ENCODE peak calls at places on chromosomes 13 and 19, in four cellular contexts. K is fibroblast of lung; D is thoracic aorta; F is CD8-positive, alpha-beta memory T cell. S is an unnamed sample. For H3K4me1, the result is how much of the 10 kb centered on the place peaks cover.

GRCh38 chr13:27124571-27124970 is 47.0 kb downstream of the USP12 start:
- DNase-seq in K (no peak), D (no peak), F (no peak), S (no peak)

GRCh38 chr19:33385956-33386355 is 12.4 kb downstream of the CEBPG start:
- DNase-seq in K (no peak), D (no peak), F (no peak), S (no peak)

GRCh38 chr13:42041684-42042035 is 6.8 kb upstream of the DGKH start:
- DNase-seq in K (peak), D (peak), F (no peak), S (peak)

GRCh38 chr19:52296400-52296772 is 583 bp upstream of the ZNF480 start:
- DNase-seq in K (no peak), D (no peak), F (no peak), S (no peak)

GRCh38 chr19:15684828-15685227 is 11.9 kb downstream of the CYP4F12 start:
- DNase-seq in K (no peak), D (no peak), F (no peak), S (no peak)

GRCh38 chr13:45341799-45342584 is 1.0 kb upstream of the TPT1 start:
- DNase-seq in K (peak), D (peak), F (no peak), S (peak)

GRCh38 chr13:102212729-102213128 is 189.1 kb downstream of the FGF14 start:
- DNase-seq in K (no peak), D (no peak), F (no peak), S (no peak)

GRCh38 chr13:27960362-27961226 is 8.5 kb downstream of the CDX2 start:
- DNase-seq in K (no peak), D (no peak), F (no peak), S (no peak)

GRCh38 chr19:16248380-16249023 is 50.8 kb downstream of the AP1M1 start:
- DNase-seq in K (no peak), D (no peak), F (no peak), S (no peak)

GRCh38 chr13:34620073-34620858 is 321.8 kb upstream of the NBEA start:
- DNase-seq in K (no peak), D (no peak), F (no peak), S (no peak)

GRCh38 chr19:7152568-7152967 is 83.1 kb downstream of the ZNF557 start:
- DNase-seq in K (peak), D (no peak), F (no peak), S (no peak)

GRCh38 chr13:47639716-47640447 is 361.2 kb downstream of the SUCLA2 start:
- DNase-seq in K (no peak), D (no peak), F (no peak), S (no peak)

GRCh38 chr13:22218784-22219183 is 547.9 kb downstream of the FGF9 start:
- DNase-seq in K (no peak), D (no peak), F (no peak), S (no peak)

GRCh38 chr19:40420766-40421467 is 4.9 kb downstream of the SERTAD1 start:
- DNase-seq in K (peak), D (peak), F (peak), S (peak)

GRCh38 chr19:16587031-16588023 is 15.1 kb upstream of the SLC35E1 start:
- DNase-seq in K (peak), D (no peak), F (peak), S (no peak)

GRCh38 chr19:10113964-10114650 is 2.6 kb downstream of the P2RY11 start:
- DNase-seq in K (no peak), D (no peak), F (no peak), S (no peak)

GRCh38 chr19:39345956-39346355 is 3.7 kb downstream of the SAMD4B start:
- DNase-seq in K (no peak), D (no peak), F (no peak), S (no peak)

GRCh38 chr13:82817133-82817532 is 1065.1 kb downstream of the SLITRK1 start:
- DNase-seq in K (no peak), D (no peak), F (no peak), S (no peak)

GRCh38 chr13:96636310-96636709 is 358.0 kb downstream of the OXGR1 start:
- DNase-seq in K (no peak), D (no peak), F (no peak), S (no peak)

GRCh38 chr19:29532956-29533355 is 7.2 kb downstream of the VSTM2B start:
- DNase-seq in K (no peak), D (no peak), F (no peak), S (no peak)

GRCh38 chr13:43180837-43181236 is 157.5 kb downstream of the DNAJC15 start:
- DNase-seq in K (no peak), D (no peak), F (no peak), S (no peak)

GRCh38 chr19:47549341-47549768 is 23.6 kb downstream of the ZNF541 start:
- DNase-seq in K (no peak), D (no peak), F (no peak), S (no peak)

GRCh38 chr19:58001895-58002369 is 688 bp downstream of the ZNF606 start:
- DNase-seq in K (peak), D (no peak), F (no peak), S (no peak)

GRCh38 chr13:37295046-37295445 is 189.6 kb upstream of the CSNK1A1L start:
- DNase-seq in K (peak), D (no peak), F (no peak), S (peak)

GRCh38 chr13:31069808-31070544 is 91.7 kb downstream of the HSPH1 start:
- DNase-seq in K (no peak), D (no peak), F (no peak), S (no peak)

GRCh38 chr13:98976941-98977340 is 923 bp downstream of the DOCK9 start:
- DNase-seq in K (peak), D (no peak), F (no peak), S (no peak)

GRCh38 chr19:51070334-51070886 is 5.5 kb upstream of the KLK13 start:
- DNase-seq in K (no peak), D (no peak), F (no peak), S (no peak)

GRCh38 chr13:99057310-99057975 is 79.6 kb upstream of the DOCK9 start:
- DNase-seq in K (no peak), D (no peak), F (no peak), S (no peak)

GRCh38 chr19:16698914-16699313 is 20.7 kb upstream of the NWD1 start:
- DNase-seq in K (no peak), D (no peak), F (no peak), S (peak)

GRCh38 chr19:55690109-55690768 is 15.2 kb downstream of the EPN1 start:
- DNase-seq in K (no peak), D (no peak), F (no peak), S (peak)

GRCh38 chr19:883661-884211 is 9.3 kb downstream of the MED16 start:
- DNase-seq in K (no peak), D (no peak), F (no peak), S (no peak)

GRCh38 chr13:73972503-73972902 is 161.7 kb downstream of the KLF12 start:
- DNase-seq in K (no peak), D (no peak), F (no peak), S (no peak)

GRCh38 chr19:35209646-35210045 is 18.9 kb downstream of the FAM187B start:
- DNase-seq in K (no peak), D (no peak), F (no peak), S (no peak)

GRCh38 chr13:102128216-102128800 is 273.5 kb downstream of the FGF14 start:
- DNase-seq in K (peak), D (no peak), F (no peak), S (no peak)

GRCh38 chr19:7590256-7590655 is 5.4 kb upstream of the CAMSAP3 start:
- DNase-seq in K (no peak), D (no peak), F (no peak), S (no peak)

GRCh38 chr19:54478677-54479266 is 5.7 kb upstream of the CDC42EP5 start:
- DNase-seq in K (peak), D (no peak), F (no peak), S (no peak)

GRCh38 chr19:45615795-45616708 is 14.0 kb upstream of the GPR4 start:
- DNase-seq in K (peak), D (no peak), F (peak), S (peak)
- H3K4me3 ChIP-seq in K (no peak), D (no peak), F (no peak), S (peak)

GRCh38 chr13:21046203-21046602 is 15.2 kb downstream of the LATS2 start:
- DNase-seq in K (no peak), D (no peak), F (no peak), S (no peak)

GRCh38 chr13:21047087-21047486 is 14.3 kb downstream of the LATS2 start:
- DNase-seq in K (no peak), D (no peak), F (no peak), S (peak)

GRCh38 chr13:21040120-21040834 is 21.1 kb downstream of the LATS2 start:
- DNase-seq in K (no peak), D (no peak), F (no peak), S (no peak)

GRCh38 chr13:21045101-21045500 is 16.3 kb downstream of the LATS2 start:
- DNase-seq in K (no peak), D (no peak), F (no peak), S (no peak)

GRCh38 chr13:21043898-21044297 is 17.5 kb downstream of the LATS2 start:
- DNase-seq in K (peak), D (no peak), F (no peak), S (no peak)
- H3K4me1 ChIP-seq in K (under half), D (half or more), F (under half), S (half or more)

DNA sequence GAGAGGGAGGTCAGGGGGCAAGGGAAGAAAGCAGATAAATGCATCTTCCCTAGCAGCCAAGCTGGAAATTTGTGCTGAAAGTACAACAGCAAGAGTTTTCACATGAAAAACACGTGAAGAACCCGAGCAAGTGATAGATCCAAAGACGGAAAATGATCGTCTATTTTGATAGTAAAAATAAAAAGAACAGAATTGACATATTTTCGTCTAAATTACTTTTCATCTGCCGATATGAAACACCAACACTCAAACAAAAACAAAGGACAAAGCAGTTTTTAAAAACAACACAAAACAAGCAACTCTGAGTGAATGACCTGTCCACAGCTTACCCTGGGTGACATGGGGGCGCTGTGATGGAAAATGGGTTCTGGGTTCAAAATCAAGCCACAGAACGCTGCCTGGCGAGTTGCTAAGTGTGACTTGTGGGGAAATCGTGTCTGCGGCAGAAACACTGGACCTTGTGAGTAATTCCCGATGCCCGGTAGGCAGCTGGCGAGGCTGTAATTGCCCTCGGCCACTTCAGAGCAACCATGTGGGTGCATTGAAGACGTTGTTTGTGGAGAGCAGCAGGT is 7.3 kb downstream of the SOX1 start:
- DNase-seq in K (no peak), D (no peak), F (no peak), S (no peak)
- H3K4me3 ChIP-seq in K (no peak), D (no peak), F (no peak), S (no peak)

GRCh38 chr19:24033962-24034342 is 53.0 kb upstream of the ZNF254 start:
- DNase-seq in K (peak), D (peak), F (peak), S (peak)
- H3K4me1 ChIP-seq in K (under half), D (under half), F (under half), S (under half)